ENCODE peak calls at places on chromosomes 4 and X, in five cellular contexts. W is testis, K is heart left ventricle, G is HCT116, F is tibial nerve. E is an unnamed sample.

GRCh38 chr4:5711479-5712184 is 631 bp downstream of the EVC start:
- DNase-seq in K (peak), W (peak), G (no peak), F (no peak), E (no peak)

GRCh38 chr4:147772459-147772969 is 40.6 kb downstream of the ARHGAP10 start:
- DNase-seq in K (no peak), F (no peak), W (no peak), G (no peak), E (no peak)

GRCh38 chr4:7427326-7428260 is 7.1 kb downstream of the PSAPL1 start:
- DNase-seq in G (no peak), F (no peak), K (no peak), W (peak), E (no peak)

GRCh38 chr4:102169345-102169744 is 175.9 kb downstream of the SLC39A8 start:
- DNase-seq in K (no peak), G (no peak), W (no peak), F (no peak), E (no peak)

GRCh38 chr4:105112274-105112673 is 34.4 kb upstream of the TET2 start:
- DNase-seq in F (no peak), K (no peak), W (no peak), G (no peak), E (no peak)

GRCh38 chr4:4555916-4556315 is 14.1 kb upstream of the STX18 start:
- DNase-seq in K (no peak), F (no peak), W (no peak), G (no peak), E (no peak)

GRCh38 chr4:149784018-149784417 is 31.6 kb downstream of the IQCM start:
- DNase-seq in G (no peak), W (no peak), K (no peak), F (no peak), E (no peak)

GRCh38 chrX:137746289-137746688 is 180.4 kb downstream of the ZIC3 start:
- DNase-seq in W (no peak), F (no peak), G (no peak), K (no peak), E (no peak)

GRCh38 chr4:45467157-45467556 is 656.7 kb downstream of the GABRG1 start:
- DNase-seq in G (no peak), K (no peak), W (no peak), F (no peak), E (no peak)

GRCh38 chrX:38365939-38366338 is 13.5 kb downstream of the OTC start:
- DNase-seq in W (no peak), K (no peak), F (no peak), G (no peak), E (no peak)

GRCh38 chr4:91621446-91621845 is 682.3 kb upstream of the GRID2 start:
- DNase-seq in K (no peak), W (no peak), G (no peak), F (no peak), E (no peak)

GRCh38 chr4:45971108-45971507 is 152.7 kb downstream of the GABRG1 start:
- DNase-seq in K (no peak), F (no peak), G (no peak), W (no peak), E (no peak)

GRCh38 chr4:106614446-106614845 is 245.9 kb upstream of the GIMD1 start:
- DNase-seq in F (no peak), W (no peak), G (no peak), K (no peak), E (no peak)

GRCh38 chrX:45347877-45348675 is 147.4 kb upstream of the DIPK2B start:
- DNase-seq in G (no peak), F (no peak), W (no peak), K (no peak), E (no peak)

GRCh38 chrX:10597871-10598270 is 22.5 kb downstream of the MID1 start:
- DNase-seq in F (no peak), K (no peak), W (no peak), G (no peak), E (peak)

GRCh38 chr4:100816646-100817045 is 298.8 kb upstream of the EMCN start:
- DNase-seq in K (no peak), F (no peak), W (no peak), G (no peak), E (no peak)

GRCh38 chrX:63993936-63994335 is 208.9 kb upstream of the ARHGEF9 start:
- DNase-seq in K (no peak), W (no peak), G (no peak), F (no peak), E (no peak)

GRCh38 chr4:9867746-9868425 is 86.5 kb downstream of the DRD5 start:
- DNase-seq in K (no peak), W (no peak), G (no peak), F (no peak), E (no peak)

GRCh38 chr4:4542824-4543485 is 1.1 kb upstream of the STX18 start:
- DNase-seq in F (no peak), K (no peak), W (no peak), G (no peak), E (no peak)

GRCh38 chrX:71164071-71164470 is 19.4 kb downstream of the NLGN3 start:
- DNase-seq in G (no peak), W (no peak), F (no peak), K (no peak), E (no peak)

GRCh38 chrX:149036086-149036485 is 469.0 kb downstream of the IDS start:
- DNase-seq in W (peak), G (no peak), K (no peak), F (peak), E (no peak)

GRCh38 chr4:108794136-108794535 is 31.3 kb upstream of the ETNPPL start:
- DNase-seq in G (no peak), F (no peak), K (no peak), W (no peak), E (no peak)

GRCh38 chr4:31791666-31792065 is 1071.5 kb downstream of the PCDH7 start:
- DNase-seq in W (no peak), K (no peak), G (no peak), F (no peak), E (no peak)

GRCh38 chr4:101366331-101366730 is 19.0 kb upstream of the PPP3CA start:
- DNase-seq in W (no peak), K (no peak), G (no peak), F (no peak), E (no peak)

GRCh38 chr4:108003964-108004630 is 14.4 kb downstream of the HADH start:
- DNase-seq in W (no peak), G (no peak), F (no peak), K (no peak), E (no peak)

GRCh38 chr4:39450618-39451017 is 8.1 kb downstream of the RPL9 start:
- DNase-seq in W (no peak), F (no peak), K (no peak), G (no peak), E (no peak)

GRCh38 chr4:39452860-39453587 is 5.7 kb downstream of the RPL9 start:
- DNase-seq in W (no peak), G (no peak), F (no peak), K (no peak), E (no peak)

GRCh38 chr4:39453738-39454137 is 5.0 kb downstream of the RPL9 start:
- DNase-seq in F (no peak), W (no peak), G (no peak), K (no peak), E (no peak)

GRCh38 chr4:39451423-39452023 is 7.2 kb downstream of the RPL9 start:
- DNase-seq in F (no peak), W (no peak), G (no peak), K (no peak), E (no peak)

GRCh38 chr4:39452153-39452859 is 6.4 kb downstream of the RPL9 start:
- DNase-seq in F (no peak), K (no peak), G (no peak), W (no peak), E (no peak)
- TF ChIP-seq POLR2A in F (no peak), K (no peak), G (no peak), W (no peak), E (no peak)

DNA sequence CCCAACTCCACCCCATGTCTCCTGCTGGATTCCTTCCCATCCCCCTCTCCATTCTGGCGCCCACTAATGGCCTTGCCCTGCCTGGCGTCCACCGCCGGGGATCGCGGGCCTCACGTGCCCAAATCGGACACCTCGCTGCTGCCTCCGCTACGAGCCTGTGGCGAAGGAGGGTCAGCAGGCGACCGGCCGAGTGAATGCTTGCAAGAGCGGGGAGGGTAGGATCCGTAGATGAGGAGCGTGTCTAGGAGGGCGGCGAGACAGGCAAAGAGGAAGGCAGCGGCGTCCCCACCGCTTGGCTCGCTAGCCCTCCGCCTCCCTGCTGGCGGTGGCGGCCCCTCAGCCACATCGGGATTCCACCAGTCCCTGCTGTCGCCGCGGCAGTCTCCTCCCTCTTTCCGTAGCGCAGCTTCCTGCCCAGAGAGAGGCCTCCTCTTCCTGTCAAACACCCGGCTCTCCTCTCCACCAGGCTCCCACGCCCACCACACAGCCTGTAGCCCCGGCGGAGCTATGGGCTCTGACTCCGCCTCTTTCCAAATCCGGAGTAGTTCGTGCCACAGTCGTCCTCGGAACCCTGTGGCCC is at the start of gene SPIN2B:
- DNase-seq in K (peak), G (peak), W (peak), F (peak), E (peak)
- TF ChIP-seq POLR2A in K (peak), G (peak), W (no peak), F (peak), E (peak)

DNA sequence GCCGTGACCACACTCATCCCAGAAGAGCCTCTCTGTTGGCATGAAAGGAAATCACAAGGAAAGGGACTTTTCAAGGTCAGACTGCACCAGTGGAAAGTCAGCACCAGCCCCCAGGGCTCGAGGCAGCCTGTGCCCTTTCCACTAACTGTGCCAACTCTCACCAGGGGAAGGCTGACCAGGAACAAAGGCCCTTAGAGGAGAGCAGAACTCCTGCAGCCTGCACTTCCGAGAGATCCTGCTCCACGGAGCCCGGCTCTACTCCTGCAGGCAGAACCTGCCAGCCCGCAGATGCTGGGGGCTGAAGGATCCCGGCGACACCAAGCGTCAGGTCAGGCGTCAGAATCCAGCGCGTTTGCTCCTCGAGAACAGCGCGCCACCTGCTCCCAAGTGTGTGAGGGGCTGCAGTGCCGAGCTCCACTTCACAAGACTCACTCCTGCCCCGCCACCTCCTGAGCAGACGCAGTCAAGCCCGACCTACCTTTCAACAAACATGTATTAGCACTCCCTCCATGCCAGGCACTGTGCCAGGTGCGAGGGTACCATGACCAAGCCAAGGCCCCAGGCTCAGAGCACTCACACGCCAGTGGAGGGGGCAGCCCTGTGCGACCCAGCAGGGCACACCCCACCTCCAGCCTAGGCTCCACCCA is 13.6 kb upstream of the HELT start:
- DNase-seq in W (peak), K (peak), F (peak), G (no peak), E (no peak)
- TF ChIP-seq POLR2A in W (no peak), K (no peak), F (no peak), G (no peak), E (no peak)

GRCh38 chrX:132022115-132022862 is 813 bp upstream of the STK26 start:
- DNase-seq in G (no peak), F (no peak), W (no peak), K (no peak), E (peak)

GRCh38 chrX:132023896-132024386 is 839 bp downstream of the STK26 start:
- DNase-seq in F (no peak), G (no peak), W (peak), K (no peak), E (peak)

GRCh38 chrX:132022863-132023116 is 312 bp upstream of the STK26 start:
- DNase-seq in F (no peak), W (no peak), K (no peak), G (no peak), E (no peak)

GRCh38 chrX:132025085-132025484 is 2.0 kb downstream of the STK26 start:
- DNase-seq in K (no peak), G (no peak), F (no peak), W (no peak), E (peak)

GRCh38 chrX:132023117-132023895 is at the start of gene STK26:
- DNase-seq in G (peak), F (peak), W (peak), K (peak), E (peak)
- TF ChIP-seq POLR2A in G (no peak), F (peak), W (no peak), K (no peak), E (peak)

DNA sequence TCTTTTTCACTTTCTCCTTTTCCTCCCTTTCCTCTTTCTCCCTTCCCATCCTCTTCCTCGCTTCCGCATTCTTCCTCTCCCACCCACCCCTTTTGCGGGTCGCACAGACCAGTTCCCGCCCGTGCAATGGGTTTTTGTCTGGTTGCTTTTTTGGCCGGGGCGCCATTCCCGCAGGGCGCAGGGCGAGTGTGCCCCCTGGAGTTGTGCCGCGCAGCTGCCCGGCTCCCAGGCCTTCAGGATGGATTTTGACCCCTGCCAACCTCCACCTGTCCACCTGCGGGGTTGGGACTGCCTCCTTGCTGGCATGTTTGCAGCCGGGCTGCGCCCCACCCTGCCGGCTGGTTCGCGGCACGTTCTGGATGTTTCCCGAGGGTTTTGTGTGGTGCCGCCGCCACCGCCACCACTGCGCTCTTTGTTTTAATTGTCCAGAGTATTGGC is 578 bp upstream of the SEL1L3 start:
- DNase-seq in G (no peak), W (no peak), F (no peak), K (no peak), E (peak)
- TF ChIP-seq POLR2A in G (no peak), W (no peak), F (no peak), K (no peak), E (no peak)

DNA sequence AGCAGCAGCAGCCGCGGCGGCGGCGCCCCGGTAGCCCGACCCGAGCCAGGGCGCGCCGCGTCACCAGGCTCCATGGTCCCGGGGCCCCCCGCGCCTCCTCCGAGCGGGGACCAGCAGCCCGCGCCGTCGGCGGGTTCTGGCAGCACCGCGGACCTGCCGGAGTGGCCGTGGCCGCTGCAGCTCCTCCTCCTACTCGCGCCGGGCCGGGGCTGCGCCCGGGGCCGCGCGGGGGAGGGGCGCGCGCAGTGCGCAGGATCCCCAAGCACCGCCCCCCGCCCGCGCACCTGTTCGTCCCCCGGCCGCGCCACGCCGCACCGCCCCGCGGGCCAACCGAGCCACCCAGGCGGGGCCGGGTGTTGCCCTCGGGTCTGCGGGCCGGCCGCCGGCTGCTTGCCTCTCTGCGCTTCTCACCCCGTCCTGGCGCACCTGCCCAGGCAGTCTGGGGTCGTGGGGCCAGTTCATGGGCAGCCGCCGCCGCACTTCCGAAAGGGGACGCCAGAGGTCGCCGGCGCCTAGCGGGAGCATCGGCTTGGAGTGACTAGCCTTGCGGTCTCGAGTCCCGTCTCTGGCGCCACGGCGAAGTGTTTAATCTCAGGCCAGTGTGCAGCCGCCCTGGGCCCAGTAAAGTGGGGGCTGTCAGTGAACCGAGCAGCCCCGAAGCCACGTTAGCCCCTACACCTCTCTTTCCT is at the start of gene SLC9A7:
- DNase-seq in G (peak), W (peak), K (peak), F (peak), E (peak)
- TF ChIP-seq POLR2A in G (peak), W (no peak), K (no peak), F (no peak), E (no peak)

GRCh38 chrX:145549476-145549875 is 268.2 kb upstream of the SLITRK2 start:
- DNase-seq in K (no peak), W (no peak), G (no peak), F (no peak), E (no peak)

GRCh38 chrX:145552643-145553042 is 265.0 kb upstream of the SLITRK2 start:
- DNase-seq in W (no peak), F (no peak), K (no peak), G (no peak), E (no peak)
- TF ChIP-seq POLR2A in W (no peak), F (no peak), K (no peak), G (no peak), E (no peak)

GRCh38 chrX:46912098-46912672 is at the start of gene JADE3:
- DNase-seq in G (peak), F (peak), K (peak), W (peak), E (peak)
- TF ChIP-seq POLR2A in G (no peak), F (no peak), K (peak), W (no peak), E (no peak)

DNA sequence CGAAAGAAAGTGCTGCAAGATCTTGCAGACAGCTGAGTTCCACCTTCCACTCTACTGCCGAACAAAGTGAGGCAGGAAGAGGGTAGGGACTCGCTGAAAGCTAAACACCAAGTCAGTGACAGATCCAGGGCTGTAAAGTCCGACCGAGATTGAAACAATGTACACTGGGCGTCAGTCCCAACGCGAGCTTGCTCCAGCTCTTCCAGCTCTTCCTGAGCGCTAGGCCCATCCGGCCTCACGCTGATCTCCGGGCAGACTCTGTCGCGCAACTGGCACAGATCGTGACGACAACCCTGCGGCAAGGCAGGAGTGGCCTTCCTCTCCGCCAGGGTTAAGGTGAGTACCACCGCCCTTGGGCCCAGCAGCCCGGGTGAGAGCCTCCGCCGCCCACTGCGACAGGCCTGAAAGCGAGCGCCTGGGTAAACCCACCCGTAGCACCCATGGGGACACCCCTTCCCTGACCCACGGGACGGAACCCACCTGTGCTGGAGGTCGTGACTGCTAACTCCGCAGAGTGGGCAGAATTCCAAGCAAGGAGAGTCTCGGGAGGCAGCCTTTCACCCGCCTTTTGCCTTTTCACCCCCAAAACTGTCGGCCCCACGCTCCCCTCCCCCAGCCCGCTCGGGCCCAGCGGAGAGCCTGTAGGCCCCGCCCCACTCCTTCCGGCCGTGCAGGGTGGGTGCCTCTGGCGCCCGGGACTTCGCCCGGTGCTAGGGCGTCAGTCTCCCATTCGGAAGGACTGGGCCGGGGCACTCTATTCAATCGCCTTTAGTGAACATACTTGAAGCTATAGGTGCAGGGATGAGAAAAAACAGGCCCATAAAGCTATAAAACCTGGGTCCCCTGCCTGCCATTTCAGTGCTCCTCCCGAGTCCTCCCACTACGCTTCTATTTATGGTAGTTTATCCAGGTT is at the start of gene TMLHE:
- DNase-seq in K (peak), G (peak), W (peak), F (peak), E (peak)
- TF ChIP-seq POLR2A in K (no peak), G (peak), W (no peak), F (peak), E (peak)